ENCODE peak calls at places on chromosomes 11 and 22, in ten cellular contexts. N, Z, H, R, C, I, A, E, Q and T are unnamed samples.
A peak's percentile ranks its signal among the peaks of the same experiment; 100 is the strongest.

GRCh38 chr11:65262381-65262680 is 569 bp downstream of the POLA2 start:
- DNase-seq in N (no peak), Z (no peak), H (no peak), R (no peak), C (no peak), I (no peak), A (peak; percentile 52), E (peak; percentile 37), Q (no peak), T (no peak)

GRCh38 chr22:18035740-18036139 is 11.4 kb upstream of the MICAL3 start:
- DNase-seq in N (peak; percentile 85), Z (no peak), H (peak; percentile 19), R (no peak), C (no peak), I (no peak), A (no peak), E (no peak), Q (peak; percentile 85), T (no peak)

GRCh38 chr22:37904572-37905533 is 1.2 kb upstream of the MICALL1 start:
- DNase-seq in N (peak; percentile 97), Z (no peak), H (peak; percentile 99), R (no peak), C (peak; percentile 6), I (peak; percentile 98), A (no peak), E (peak; percentile 71), Q (peak; percentile 83), T (peak; percentile 90)

GRCh38 chr11:102201776-102202175 is 91.5 kb downstream of the YAP1 start:
- DNase-seq in N (no peak), Z (no peak), H (no peak), R (no peak), C (no peak), I (no peak), A (no peak), E (no peak), Q (no peak), T (no peak)

GRCh38 chr11:123576501-123576900 is 77.9 kb downstream of the SCN3B start:
- DNase-seq in N (no peak), Z (no peak), H (no peak), R (no peak), C (no peak), I (no peak), A (no peak), E (no peak), Q (no peak), T (no peak)

GRCh38 chr11:62108017-62108750 is 15.6 kb upstream of the INCENP start:
- DNase-seq in N (peak; percentile 42), Z (peak; percentile 53), H (peak; percentile 74), R (peak; percentile 40), C (peak; percentile 57), I (peak; percentile 85), A (peak; percentile 77), E (no peak), Q (peak; percentile 44), T (no peak)

GRCh38 chr11:60788401-60789110 is 3.4 kb downstream of the MS4A10 start:
- DNase-seq in N (no peak), Z (no peak), H (no peak), R (no peak), C (no peak), I (peak; percentile 54), A (no peak), E (no peak), Q (no peak), T (no peak)

GRCh38 chr11:5631969-5632635 is 7.3 kb downstream of the TRIM34 start:
- DNase-seq in N (no peak), Z (no peak), H (no peak), R (no peak), C (no peak), I (no peak), A (no peak), E (no peak), Q (no peak), T (no peak)

GRCh38 chr11:92296138-92296515 is 71.5 kb downstream of the FAT3 start:
- DNase-seq in N (peak; percentile 35), Z (no peak), H (peak; percentile 45), R (no peak), C (no peak), I (peak; percentile 48), A (no peak), E (no peak), Q (no peak), T (no peak)

GRCh38 chr11:69726481-69726880 is 22.7 kb upstream of the FGF19 start:
- DNase-seq in N (no peak), Z (no peak), H (no peak), R (no peak), C (no peak), I (no peak), A (no peak), E (no peak), Q (no peak), T (no peak)

GRCh38 chr22:48576333-48577013 is 1251.2 kb downstream of the BRD1 start:
- DNase-seq in N (no peak), Z (no peak), H (no peak), R (no peak), C (peak; percentile 49), I (no peak), A (peak; percentile 12), E (no peak), Q (no peak), T (no peak)